ENCODE peak calls at places on chromosomes 4 and X, in five cellular contexts. N is K562, Q is HepG2, K is H1, G is GM12878. P is an unnamed sample.

GRCh38 chr4:85086721-85087120 is 120.2 kb upstream of the WDFY3 start:
- DNase-seq in K (no peak), G (no peak), N (no peak), Q (no peak), P (no peak)

GRCh38 chrX:1673337-1673736 is 58.5 kb downstream of the ASMT start:
- DNase-seq in G (no peak), N (peak), K (peak), Q (peak), P (peak)

GRCh38 chr4:37268311-37268710 is 23.8 kb downstream of the NWD2 start:
- DNase-seq in K (no peak), N (no peak), Q (no peak), G (no peak), P (no peak)

GRCh38 chr4:40992472-40993298 is 221.7 kb downstream of the APBB2 start:
- DNase-seq in N (no peak), Q (no peak), K (no peak), G (peak), P (no peak)

GRCh38 chrX:129115935-129116334 is 407.4 kb downstream of the SMARCA1 start:
- DNase-seq in Q (peak), K (no peak), N (no peak), G (no peak), P (no peak)

GRCh38 chr4:89757154-89757723 is 79.7 kb downstream of the SNCA start:
- DNase-seq in K (no peak), Q (no peak), G (no peak), N (no peak), P (no peak)

GRCh38 chrX:1165535-1166196 is 46.8 kb downstream of the CRLF2 start:
- DNase-seq in K (peak), N (no peak), G (no peak), Q (no peak), P (no peak)

GRCh38 chr4:17500574-17500973 is 11.3 kb downstream of the QDPR start:
- DNase-seq in N (no peak), K (no peak), Q (no peak), G (no peak), P (no peak)

GRCh38 chrX:10360121-10360520 is 203.3 kb downstream of the CLCN4 start:
- DNase-seq in G (no peak), Q (no peak), N (no peak), K (no peak), P (no peak)

GRCh38 chrX:32530802-32531403 is 680.4 kb downstream of the DMD start:
- DNase-seq in G (no peak), K (no peak), N (peak), Q (peak), P (no peak)

GRCh38 chrX:36908801-36909403 is 99.3 kb upstream of the FAM47C start:
- DNase-seq in Q (peak), N (peak), G (peak), K (no peak), P (peak)

GRCh38 chrX:71214604-71215334 is 8.3 kb upstream of the GJB1 start:
- DNase-seq in G (no peak), K (no peak), N (no peak), Q (peak), P (no peak)

GRCh38 chrX:154295664-154296310 is at the start of gene TKTL1:
- DNase-seq in G (no peak), N (no peak), K (no peak), Q (no peak), P (no peak)
- TF ChIP-seq SRF in G (no peak), N (no peak), K (no peak), Q (no peak), P (no peak)

GRCh38 chr4:30718889-30719252 is 1.3 kb upstream of the PCDH7 start:
- DNase-seq in Q (no peak), K (no peak), N (no peak), G (no peak), P (no peak)

GRCh38 chr4:30720656-30721352 is 635 bp downstream of the PCDH7 start:
- DNase-seq in K (peak), Q (no peak), N (no peak), G (no peak), P (no peak)

GRCh38 chr4:30719363-30720020 is 677 bp upstream of the PCDH7 start:
- DNase-seq in N (no peak), Q (no peak), G (no peak), K (peak), P (no peak)

GRCh38 chr4:30721353-30722091 is 1.4 kb downstream of the PCDH7 start:
- DNase-seq in Q (no peak), G (no peak), N (no peak), K (peak), P (no peak)

DNA sequence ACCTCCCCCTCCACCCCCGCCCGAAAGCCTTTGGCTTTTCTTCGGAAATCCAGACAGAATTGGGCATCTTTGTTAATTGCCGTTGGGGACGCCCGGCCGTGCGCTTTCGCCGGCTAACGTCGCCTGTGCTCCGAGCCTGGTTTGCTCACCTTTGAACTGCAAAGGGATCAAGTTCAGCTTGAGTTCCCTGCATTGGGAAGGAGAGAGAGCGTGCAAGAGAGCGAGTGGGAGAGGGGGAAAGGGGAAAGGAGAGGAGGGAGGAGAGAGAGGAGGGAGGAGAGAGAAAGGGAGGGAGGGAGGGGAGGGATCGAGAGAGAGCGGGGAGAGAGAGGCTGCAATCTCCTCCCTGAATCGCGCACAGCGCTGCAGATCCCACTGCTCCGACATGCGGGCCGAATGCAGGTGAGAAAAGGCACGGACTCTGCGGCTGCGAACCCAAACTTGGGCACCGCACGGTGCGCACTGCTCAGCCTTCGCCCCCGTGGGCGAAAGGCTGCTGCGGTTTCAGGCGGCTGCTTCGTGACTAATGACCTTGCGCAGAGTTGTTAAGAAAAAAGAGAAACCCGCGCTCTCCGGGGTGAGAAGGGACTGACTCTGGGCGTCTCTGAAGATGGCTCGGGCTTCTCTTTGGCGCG is at the start of gene PCDH7:
- DNase-seq in Q (no peak), K (peak), G (no peak), N (no peak), P (no peak)
- TF ChIP-seq EZH2 in Q (no peak), K (no peak), G (no peak), N (no peak), P (no peak)

GRCh38 chr4:25538430-25538829 is 117.2 kb upstream of the SLC34A2 start:
- DNase-seq in K (no peak), N (no peak), G (no peak), Q (no peak), P (no peak)
- TF ChIP-seq SRF in K (no peak), N (no peak), G (no peak), Q (no peak), P (no peak)

GRCh38 chr4:113077611-113078010 is 28.2 kb downstream of the ANK2 start:
- DNase-seq in K (no peak), G (no peak), Q (no peak), N (no peak), P (no peak)
- TF ChIP-seq EZH2 in K (no peak), G (no peak), Q (no peak), N (no peak), P (no peak)

GRCh38 chr4:123606336-123606735 is 209.7 kb downstream of the SPRY1 start:
- DNase-seq in N (no peak), K (no peak), Q (no peak), G (no peak), P (no peak)

GRCh38 chr4:123602007-123602406 is 205.4 kb downstream of the SPRY1 start:
- DNase-seq in N (no peak), Q (no peak), K (no peak), G (no peak), P (no peak)

GRCh38 chr4:123600426-123600825 is 203.8 kb downstream of the SPRY1 start:
- DNase-seq in N (no peak), K (no peak), Q (no peak), G (no peak), P (no peak)

GRCh38 chr4:123600921-123601904 is 204.6 kb downstream of the SPRY1 start:
- DNase-seq in G (no peak), Q (no peak), K (no peak), N (no peak), P (no peak)

DNA sequence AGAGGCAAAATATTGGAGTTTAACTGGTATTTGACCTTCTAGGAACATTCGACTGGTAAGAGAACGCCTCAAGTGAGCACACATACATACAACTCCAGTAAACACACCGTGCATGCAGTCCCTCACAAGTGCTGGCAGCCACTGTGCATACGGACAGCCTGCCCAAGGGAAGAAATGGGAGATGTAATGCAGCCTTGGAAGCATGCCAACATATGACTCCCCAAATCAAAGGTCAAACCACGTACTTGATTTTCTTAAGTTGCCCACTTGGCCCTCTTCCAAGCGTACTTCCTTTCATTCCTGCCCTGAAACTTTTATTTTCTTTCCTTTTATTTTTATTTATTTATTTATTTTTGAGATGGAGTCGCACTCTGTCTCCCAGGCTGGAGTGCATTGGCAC is 206.6 kb downstream of the SPRY1 start:
- DNase-seq in N (no peak), Q (peak), K (no peak), G (no peak), P (no peak)
- TF ChIP-seq SRF in N (no peak), Q (no peak), K (no peak), G (no peak), P (no peak)

DNA sequence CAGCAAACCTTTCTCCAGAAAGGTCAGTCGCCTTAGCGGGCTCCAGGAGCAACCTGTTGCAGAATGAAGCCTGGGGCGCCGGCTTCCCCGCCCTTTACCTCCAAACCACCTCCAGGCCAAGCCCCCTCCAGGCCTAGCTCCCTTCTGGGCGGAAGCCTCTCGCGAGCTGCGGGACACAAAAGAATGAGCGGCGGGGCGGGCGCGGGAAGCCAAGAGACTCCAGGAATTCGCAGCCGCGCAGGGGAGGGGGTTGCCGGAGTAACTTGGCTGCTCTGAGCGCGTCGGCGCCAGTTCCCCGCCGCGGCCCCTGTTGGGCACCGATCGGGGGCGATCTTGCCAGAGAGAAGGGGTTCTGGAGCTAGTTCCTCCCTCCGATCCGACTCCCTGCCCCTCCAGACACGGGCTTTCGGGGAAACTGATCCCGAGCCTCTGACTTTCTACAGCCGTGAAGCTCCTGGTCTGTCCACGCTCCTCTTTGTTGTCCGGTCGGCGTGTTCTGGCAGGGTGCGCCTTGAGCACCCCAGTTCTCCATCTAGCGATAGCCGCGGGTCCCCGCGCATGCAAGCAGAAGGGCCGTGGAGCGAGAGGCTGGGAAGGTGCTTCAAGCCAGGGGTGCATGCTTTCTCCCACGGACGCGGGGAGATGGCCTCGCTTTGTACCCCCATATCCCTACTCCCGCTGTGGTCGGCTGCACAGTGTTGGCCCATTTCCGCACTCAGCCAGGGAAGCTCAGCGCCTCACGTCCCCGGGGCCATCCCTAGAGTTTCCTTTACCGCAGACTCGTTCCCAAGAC is 1.2 kb downstream of the PROM1 start:
- DNase-seq in G (no peak), K (peak), N (no peak), Q (peak), P (no peak)
- TF ChIP-seq EZH2 in G (peak), K (peak), N (no peak), Q (peak), P (no peak)

P was measured in HCT116.